ENCODE peak calls at places on chromosomes 6 and 20, in six cellular contexts. G is neural crest cell; J is bronchial epithelial cell; P is CD4-positive, alpha-beta T cell; Z is adrenal gland; L is mucosa of descending colon. I is an unnamed sample.

GRCh38 chr20:1871807-1872455 is 23.3 kb upstream of the SIRPA start:
- DNase-seq in L (no peak), Z (no peak), J (no peak), G (no peak), P (no peak), I (no peak)

GRCh38 chr20:20466341-20466879 is 98.5 kb downstream of the INSM1 start:
- DNase-seq in G (no peak), Z (no peak), L (no peak), J (no peak), P (no peak), I (no peak)

GRCh38 chr20:49982346-49983122 is at the start of gene SNAI1:
- DNase-seq in G (peak), Z (peak), P (peak), L (peak), J (peak), I (peak)

GRCh38 chr6:72622094-72622540 is 253 bp downstream of the KCNQ5 start:
- DNase-seq in L (peak), P (peak), Z (peak), J (no peak), G (peak), I (peak)

GRCh38 chr6:35931120-35931561 is 10.2 kb upstream of the SRPK1 start:
- DNase-seq in L (no peak), Z (no peak), P (no peak), G (no peak), J (no peak), I (peak)

GRCh38 chr6:118668761-118669411 is 17.5 kb upstream of the CEP85L start:
- DNase-seq in J (no peak), Z (no peak), L (no peak), P (no peak), G (no peak), I (no peak)

GRCh38 chr6:137291441-137291840 is 72.3 kb upstream of the IFNGR1 start:
- DNase-seq in P (no peak), J (peak), L (peak), Z (peak), G (no peak), I (no peak)

GRCh38 chr20:64043768-64044167 is 5.7 kb downstream of the SOX18 start:
- DNase-seq in Z (no peak), J (no peak), L (no peak), P (no peak), G (no peak), I (no peak)

GRCh38 chr6:162873537-162873936 is 145.8 kb downstream of the PACRG start:
- DNase-seq in L (no peak), J (no peak), P (no peak), G (no peak), Z (no peak), I (no peak)

GRCh38 chr6:13446371-13446770 is 41.0 kb downstream of the GFOD1 start:
- DNase-seq in Z (no peak), L (no peak), G (no peak), J (no peak), P (no peak), I (no peak)

GRCh38 chr20:63138855-63139341 is 77.0 kb downstream of the YTHDF1 start:
- DNase-seq in J (no peak), L (no peak), P (no peak), Z (no peak), G (no peak), I (no peak)

GRCh38 chr20:51529758-51530157 is 12.8 kb downstream of the NFATC2 start:
- DNase-seq in L (peak), G (no peak), J (no peak), P (peak), Z (no peak), I (no peak)

GRCh38 chr20:4869290-4870193 is 131.8 kb downstream of the SLC23A2 start:
- DNase-seq in G (no peak), J (peak), Z (peak), P (no peak), L (peak), I (no peak)

GRCh38 chr6:21538186-21538798 is 55.3 kb upstream of the SOX4 start:
- DNase-seq in J (peak), P (no peak), G (no peak), Z (no peak), L (no peak), I (no peak)

GRCh38 chr20:11585752-11586352 is 331.8 kb upstream of the BTBD3 start:
- DNase-seq in J (peak), P (no peak), G (no peak), Z (no peak), L (no peak), I (no peak)

GRCh38 chr6:130482645-130483390 is 117.0 kb downstream of the TMEM200A start:
- DNase-seq in P (no peak), Z (no peak), G (no peak), L (no peak), J (peak), I (no peak)

GRCh38 chr6:67889682-67889995 is 745.4 kb upstream of the ADGRB3 start:
- DNase-seq in L (no peak), G (no peak), J (no peak), Z (no peak), P (no peak), I (no peak)

GRCh38 chr6:101666256-101666655 is 272.7 kb downstream of the GRIK2 start:
- DNase-seq in P (no peak), G (no peak), L (no peak), Z (no peak), J (peak), I (no peak)

GRCh38 chr6:141123084-141123483 is 1009.6 kb upstream of the GJE1 start:
- DNase-seq in L (no peak), G (no peak), J (no peak), Z (no peak), P (no peak), I (no peak)

GRCh38 chr6:40484066-40484465 is 103.1 kb downstream of the LRFN2 start:
- DNase-seq in P (no peak), Z (no peak), L (no peak), G (no peak), J (no peak), I (no peak)

GRCh38 chr6:9933674-9934073 is 481.2 kb downstream of the TFAP2A start:
- DNase-seq in J (peak), Z (no peak), L (no peak), P (no peak), G (no peak), I (no peak)

GRCh38 chr6:7532232-7532631 is 9.2 kb upstream of the DSP start:
- DNase-seq in Z (no peak), P (no peak), J (peak), G (no peak), L (peak), I (no peak)

GRCh38 chr6:157561037-157561790 is 180.2 kb downstream of the ZDHHC14 start:
- DNase-seq in G (no peak), P (no peak), Z (no peak), L (no peak), J (no peak), I (no peak)

GRCh38 chr6:163001341-163001740 is 273.6 kb downstream of the PACRG start:
- DNase-seq in P (no peak), J (no peak), Z (no peak), G (no peak), L (no peak), I (no peak)

GRCh38 chr20:44495802-44496481 is 20.3 kb downstream of the TTPAL start:
- DNase-seq in L (no peak), G (no peak), P (no peak), J (peak), Z (no peak), I (no peak)

GRCh38 chr6:37155394-37156312 is 14.3 kb upstream of the PIM1 start:
- DNase-seq in G (no peak), P (no peak), J (no peak), Z (no peak), L (peak), I (no peak)

GRCh38 chr6:2767327-2767985 is 2.3 kb downstream of the WRNIP1 start:
- DNase-seq in L (no peak), P (no peak), J (no peak), G (no peak), Z (no peak), I (no peak)

GRCh38 chr20:25191051-25191450 is 4.5 kb upstream of the ENTPD6 start:
- DNase-seq in G (no peak), L (no peak), J (no peak), Z (peak), P (no peak), I (no peak)

GRCh38 chr6:130240232-130240631 is 17.5 kb upstream of the SAMD3 start:
- DNase-seq in P (no peak), G (no peak), Z (no peak), L (no peak), J (no peak), I (no peak)

GRCh38 chr6:117169781-117170281 is 95.5 kb upstream of the VGLL2 start:
- DNase-seq in G (no peak), Z (no peak), J (peak), P (no peak), L (no peak), I (no peak)

DNA sequence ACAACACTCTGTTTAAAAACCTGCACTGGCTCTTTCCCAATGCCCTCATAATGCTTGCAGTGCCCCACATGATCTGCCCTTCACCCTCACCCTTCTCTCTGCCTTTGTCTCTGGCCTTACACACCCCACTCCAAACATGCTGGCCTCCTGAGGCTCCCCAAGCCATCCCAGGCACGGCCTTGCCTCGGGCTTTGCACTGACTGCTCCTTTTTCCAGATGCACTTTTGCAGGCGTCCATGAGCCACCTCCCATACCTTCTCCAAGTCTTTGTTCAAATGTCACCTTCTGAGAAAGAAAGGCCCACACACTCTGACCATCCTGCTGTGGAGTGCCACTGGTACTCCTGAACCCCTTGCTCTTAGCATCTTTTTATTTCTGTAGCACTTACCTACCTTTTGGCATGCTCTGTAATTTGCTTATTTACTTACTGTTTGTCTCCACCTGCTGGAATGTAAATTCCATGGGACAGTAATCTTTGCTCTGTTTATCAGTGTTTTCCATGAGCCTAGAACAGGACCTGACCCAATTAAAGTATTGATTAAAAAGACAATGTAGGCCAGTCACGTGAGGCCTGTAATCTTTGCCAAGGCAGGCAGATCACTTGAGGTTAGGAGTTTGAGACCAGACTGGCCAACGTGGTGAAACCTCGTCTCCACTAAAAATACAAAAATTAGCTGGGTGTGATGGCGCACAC is 30.7 kb downstream of the GFRA4 start:
- DNase-seq in P (no peak), G (no peak), J (no peak), Z (no peak), L (no peak), I (no peak)
- TF ChIP-seq CTCF in P (no peak), G (no peak), J (no peak), Z (no peak), L (no peak), I (no peak)

DNA sequence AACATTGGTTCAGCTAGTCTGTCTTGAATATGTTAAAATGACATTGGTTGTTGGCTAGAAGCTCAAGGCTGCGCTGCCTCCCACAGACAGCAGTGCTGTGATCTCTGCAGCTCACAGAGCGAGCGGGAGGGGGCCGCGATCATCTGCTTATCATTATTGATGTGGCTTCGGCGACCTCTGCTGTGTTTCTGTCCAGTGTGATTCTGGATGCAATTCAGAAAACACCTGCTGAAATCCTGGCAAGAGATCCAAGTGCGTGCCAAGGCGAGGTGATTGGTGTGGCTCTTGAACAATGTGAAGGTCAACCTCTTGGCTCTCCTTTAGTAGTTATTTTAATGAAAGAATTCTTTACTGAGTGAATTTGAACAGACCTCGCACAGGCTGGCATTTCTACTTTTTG is 142.3 kb upstream of the SASH1 start:
- DNase-seq in J (no peak), Z (peak), G (no peak), L (no peak), P (no peak), I (peak)
- TF ChIP-seq CTCF in J (no peak), Z (no peak), G (no peak), L (no peak), P (no peak), I (no peak)

GRCh38 chr20:57902478-57902877 is 192.7 kb upstream of the PMEPA1 start:
- DNase-seq in P (no peak), J (peak), Z (no peak), G (no peak), L (no peak), I (no peak)
- TF ChIP-seq CTCF in P (no peak), J (peak), Z (no peak), G (no peak), L (no peak), I (no peak)

GRCh38 chr6:111198841-111199240 is 111.5 kb downstream of the SLC16A10 start:
- DNase-seq in J (no peak), G (no peak), L (no peak), P (no peak), Z (no peak), I (no peak)
- TF ChIP-seq CTCF in J (no peak), G (no peak), L (no peak), P (no peak), Z (no peak), I (no peak)

GRCh38 chr6:131924881-131925474 is 26.2 kb downstream of the CCN2 start:
- DNase-seq in G (no peak), P (no peak), L (no peak), Z (no peak), J (peak), I (no peak)

GRCh38 chr6:131923356-131923755 is 27.8 kb downstream of the CCN2 start:
- DNase-seq in L (peak), G (peak), J (peak), Z (peak), P (no peak), I (peak)

GRCh38 chr6:131931063-131931745 is 20.0 kb downstream of the CCN2 start:
- DNase-seq in G (no peak), Z (no peak), J (no peak), L (no peak), P (no peak), I (no peak)

DNA sequence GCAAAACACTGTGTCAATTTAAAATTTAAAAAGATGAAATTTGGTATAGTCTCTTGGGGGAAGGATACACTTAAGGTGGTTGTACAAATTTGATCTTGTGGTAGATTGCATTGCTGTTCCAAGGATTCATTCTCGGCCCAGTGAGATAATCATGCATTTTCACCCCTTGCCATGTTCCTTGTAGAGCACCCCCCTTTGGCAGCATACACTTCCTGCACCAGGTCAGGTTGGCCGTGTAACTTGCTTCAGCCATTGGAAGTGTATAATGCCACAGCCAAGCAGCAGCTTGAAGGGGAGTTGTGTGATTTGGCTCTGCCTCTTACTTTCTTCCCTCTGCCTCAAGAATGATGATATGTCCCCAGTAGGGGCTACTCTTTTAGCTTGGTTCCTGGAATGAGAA is 21.9 kb downstream of the CCN2 start:
- DNase-seq in L (no peak), Z (no peak), P (no peak), J (no peak), G (no peak), I (no peak)
- TF ChIP-seq CTCF in L (no peak), Z (no peak), P (no peak), J (no peak), G (no peak), I (no peak)

GRCh38 chr6:41602864-41603608 is 35.2 kb upstream of the MDFI start:
- DNase-seq in G (peak), L (peak), P (peak), Z (peak), J (peak), I (peak)
- TF ChIP-seq CTCF in G (peak), L (peak), P (peak), Z (peak), J (peak), I (peak)

GRCh38 chr6:189676-190075 is 102.6 kb upstream of the DUSP22 start:
- DNase-seq in J (no peak), P (no peak), G (no peak), Z (no peak), L (no peak), I (no peak)

GRCh38 chr6:191487-192312 is 100.6 kb upstream of the DUSP22 start:
- DNase-seq in Z (no peak), P (no peak), G (no peak), L (no peak), J (no peak), I (no peak)

GRCh38 chr6:192313-192664 is 100.0 kb upstream of the DUSP22 start:
- DNase-seq in L (no peak), P (no peak), Z (no peak), G (no peak), J (no peak), I (no peak)

GRCh38 chr6:188821-189655 is 103.2 kb upstream of the DUSP22 start:
- DNase-seq in Z (peak), P (peak), G (peak), L (peak), J (peak), I (peak)

GRCh38 chr6:190596-191395 is 101.5 kb upstream of the DUSP22 start:
- DNase-seq in L (no peak), P (no peak), J (peak), Z (no peak), G (no peak), I (no peak)
- TF ChIP-seq CTCF in L (no peak), P (no peak), J (peak), Z (no peak), G (peak), I (no peak)

I was measured in glutamatergic neuron.